ENCODE peak calls at places on chromosomes 1 and 21, in four cellular contexts. M, N, I and W are unnamed samples.

GRCh38 chr1:1426961-1427934 is 6.2 kb upstream of the ANKRD65 start:
- DNase-seq in I (no peak), M (no peak), N (no peak), W (peak; percentile 84)

GRCh38 chr1:98086156-98086555 is 165.3 kb upstream of the DPYD start:
- DNase-seq in M (peak; percentile 65), N (no peak), I (peak; percentile 55), W (no peak)

GRCh38 chr1:244234009-244234643 is 183.0 kb downstream of the ZBTB18 start:
- DNase-seq in N (no peak), M (no peak), I (no peak), W (no peak)

GRCh38 chr1:209406111-209406654 is 177.3 kb upstream of the CAMK1G start:
- DNase-seq in I (no peak), N (no peak), M (no peak), W (no peak)

GRCh38 chr1:99327357-99327756 is 63.1 kb downstream of the PLPPR4 start:
- DNase-seq in M (no peak), I (no peak), N (no peak), W (no peak)

GRCh38 chr1:76955652-76956051 is 88.4 kb downstream of the ST6GALNAC5 start:
- DNase-seq in I (peak; percentile 17), M (peak; percentile 61), N (no peak), W (no peak)

GRCh38 chr1:156705321-156705917 is at the start of gene CRABP2:
- DNase-seq in M (no peak), N (no peak), I (peak; percentile 53), W (no peak)

GRCh38 chr1:29284286-29284960 is 48.1 kb downstream of the PTPRU start:
- DNase-seq in M (no peak), I (no peak), N (no peak), W (no peak)

GRCh38 chr1:3657578-3658230 is 5.4 kb downstream of the TP73 start:
- DNase-seq in I (no peak), M (no peak), N (no peak), W (peak; percentile 45)

GRCh38 chr1:6521502-6521901 is 30.0 kb upstream of the PLEKHG5 start:
- DNase-seq in N (no peak), M (peak; percentile 28), I (no peak), W (no peak)

GRCh38 chr21:39186676-39187075 is 3.4 kb upstream of the PSMG1 start:
- DNase-seq in N (no peak), I (no peak), M (no peak), W (no peak)

GRCh38 chr21:27564684-27565280 is 597.9 kb upstream of the ADAMTS5 start:
- DNase-seq in I (peak; percentile 71), M (peak; percentile 68), N (peak; percentile 40), W (no peak)

GRCh38 chr1:26907071-26907922 is 6.5 kb downstream of the NR0B2 start:
- DNase-seq in I (peak; percentile 69), M (peak; percentile 86), N (peak; percentile 63), W (peak; percentile 85)

GRCh38 chr21:42568834-42569731 is 55.4 kb downstream of the SLC37A1 start:
- DNase-seq in N (peak; percentile 28), I (no peak), M (no peak), W (peak; percentile 34)

GRCh38 chr1:62318756-62319544 is at the start of gene KANK4:
- DNase-seq in I (no peak), M (no peak), N (peak; percentile 28), W (no peak)

GRCh38 chr1:201754353-201754752 is 74.6 kb upstream of the IPO9 start:
- DNase-seq in M (no peak), N (no peak), I (peak; percentile 89), W (no peak)

GRCh38 chr1:154749078-154749760 is 120.9 kb downstream of the KCNN3 start:
- DNase-seq in I (peak; percentile 69), N (no peak), M (peak; percentile 36), W (no peak)

GRCh38 chr1:228282329-228283042 is 74.6 kb downstream of the OBSCN start:
- DNase-seq in N (peak; percentile 24), I (no peak), M (no peak), W (peak; percentile 14)

GRCh38 chr21:36188081-36188681 is 31.6 kb downstream of the DOP1B start:
- DNase-seq in I (no peak), N (peak; percentile 90), M (no peak), W (no peak)

GRCh38 chr1:96804649-96805048 is 83.1 kb downstream of the PTBP2 start:
- DNase-seq in N (no peak), I (no peak), M (no peak), W (no peak)

GRCh38 chr21:20570824-20571232 is 427.4 kb upstream of the NCAM2 start:
- DNase-seq in N (no peak), I (no peak), M (no peak), W (no peak)

GRCh38 chr21:44459712-44460440 is 4.6 kb downstream of the LRRC3 start:
- DNase-seq in M (no peak), I (no peak), N (no peak), W (peak; percentile 43)

GRCh38 chr1:168763031-168763430 is 34.0 kb upstream of the DPT start:
- DNase-seq in M (no peak), N (no peak), I (no peak), W (no peak)

GRCh38 chr1:214901718-214902117 is 180.8 kb upstream of the KCNK2 start:
- DNase-seq in I (peak; percentile 18), N (no peak), M (peak; percentile 53), W (no peak)

GRCh38 chr21:28142692-28143091 is 850.0 kb downstream of the LTN1 start:
- DNase-seq in I (peak; percentile 49), M (peak; percentile 73), N (no peak), W (no peak)

GRCh38 chr1:227888404-227889046 is 59.2 kb downstream of the WNT9A start:
- DNase-seq in I (no peak), M (no peak), N (peak; percentile 24), W (peak; percentile 14)

GRCh38 chr1:200367841-200368534 is 41.8 kb downstream of the ZNF281 start:
- DNase-seq in N (no peak), M (peak; percentile 87), I (peak; percentile 80), W (no peak)

GRCh38 chr1:200368556-200368955 is 41.3 kb downstream of the ZNF281 start:
- DNase-seq in I (no peak), M (no peak), N (no peak), W (no peak)

GRCh38 chr1:200369706-200370105 is 40.1 kb downstream of the ZNF281 start:
- DNase-seq in M (no peak), I (no peak), N (no peak), W (no peak)

GRCh38 chr1:200366577-200367253 is 43.1 kb downstream of the ZNF281 start:
- DNase-seq in I (no peak), N (no peak), M (no peak), W (no peak)

GRCh38 chr1:200369131-200369530 is 40.7 kb downstream of the ZNF281 start:
- DNase-seq in I (no peak), N (no peak), M (no peak), W (no peak)
- TF ChIP-seq CTCF in I (no peak), N (no peak), M (no peak), W (no peak)

DNA sequence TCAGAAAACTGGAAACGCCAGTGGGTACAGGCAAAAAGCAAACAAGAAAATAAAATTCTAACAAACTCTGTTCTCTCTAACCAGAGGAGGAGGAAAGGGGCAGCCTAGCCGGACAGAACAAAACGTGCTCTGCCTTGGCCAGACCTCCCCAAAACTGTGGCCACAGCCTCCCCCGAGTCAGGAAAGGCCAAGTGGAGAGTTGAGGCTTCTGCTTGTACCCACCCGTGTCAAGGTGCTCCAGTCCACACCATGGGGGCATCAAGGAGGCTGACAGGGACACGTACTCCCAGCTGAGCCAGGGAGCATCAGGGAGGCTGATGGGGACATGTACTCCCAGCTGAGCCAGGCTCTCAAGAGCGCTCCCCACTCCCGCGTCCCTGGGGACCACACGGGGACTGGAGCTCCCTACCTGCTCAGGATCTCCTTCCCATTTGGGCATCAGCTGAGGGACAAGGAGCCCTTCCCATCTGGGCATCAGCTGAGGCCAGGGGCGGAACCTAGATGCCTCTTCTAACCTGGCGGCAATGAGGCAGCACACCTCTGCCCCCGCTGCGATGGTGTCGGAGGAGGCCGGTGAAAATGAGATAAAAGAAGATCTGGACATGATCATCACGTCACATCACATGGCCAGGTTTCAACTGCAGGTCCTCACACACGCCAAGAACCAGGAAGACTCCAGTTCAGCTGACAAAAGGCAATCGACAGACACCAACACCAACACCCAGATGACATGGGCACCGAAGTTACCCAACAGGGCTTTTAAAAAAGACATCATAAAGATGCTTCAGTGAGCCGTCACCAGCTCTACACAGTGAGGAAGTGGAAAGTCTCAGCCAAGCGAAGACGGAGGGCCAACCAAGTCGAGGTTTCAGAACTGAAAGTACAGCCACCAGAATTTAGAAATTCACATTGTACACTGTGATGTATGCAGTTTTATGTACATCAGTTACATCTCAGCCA is 154.6 kb upstream of the COL6A1 start:
- DNase-seq in M (no peak), N (no peak), I (no peak), W (peak; percentile 49)
- TF ChIP-seq CTCF in M (no peak), N (no peak), I (no peak), W (no peak)

DNA sequence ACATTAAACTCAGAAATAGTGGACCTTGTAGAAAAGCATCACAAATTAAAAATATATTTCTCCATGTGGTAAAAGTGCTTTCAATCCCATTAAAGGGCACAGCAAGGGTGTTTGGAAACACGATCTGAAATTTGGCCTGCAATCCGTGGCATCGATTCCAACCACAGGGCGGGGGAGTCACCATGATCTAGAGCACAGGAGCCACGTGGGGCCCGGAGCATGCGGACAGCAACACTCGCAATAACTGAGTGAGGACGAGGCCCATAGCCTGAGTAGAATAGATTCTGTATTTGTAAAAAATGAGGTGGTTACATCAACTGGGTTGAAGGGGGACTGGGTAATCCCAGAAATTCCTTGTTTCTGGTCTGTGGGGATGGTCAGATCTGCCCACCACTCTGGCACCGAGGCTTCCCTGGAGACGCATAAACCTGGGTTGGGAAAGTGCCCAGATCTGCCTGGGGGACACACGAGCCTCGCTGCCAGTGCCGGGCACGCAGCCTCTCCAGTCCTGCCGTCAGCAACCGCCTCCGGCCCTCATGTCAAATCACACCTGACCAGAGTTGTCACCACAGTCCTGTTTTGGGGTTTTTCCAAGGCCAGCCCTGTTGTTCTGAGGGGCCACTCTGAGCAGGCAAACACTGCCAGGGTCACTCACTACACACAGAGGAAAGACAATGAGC is 104.3 kb downstream of the PGBD5 start:
- DNase-seq in N (no peak), I (no peak), M (no peak), W (no peak)
- TF ChIP-seq CTCF in N (no peak), I (no peak), M (no peak), W (no peak)

GRCh38 chr1:114956570-114956969 is 73.1 kb upstream of the TSHB start:
- DNase-seq in M (peak; percentile 4), I (peak; percentile 31), N (no peak), W (no peak)
- TF ChIP-seq CTCF in M (no peak), I (peak; percentile 32), N (no peak), W (peak; percentile 35)